ENCODE peak calls at places on chromosome 17, in eight cellular contexts. N, J, T, Y, I, B, L and E are unnamed samples.
A peak's percentile ranks its signal among the peaks of the same experiment; 100 is the strongest.

GRCh38 chr17:49180303-49180702 is 30.1 kb downstream of the GNGT2 start:
- DNase-seq in N (peak; percentile 88), J (peak; percentile 90), T (peak; percentile 67), Y (peak; percentile 48), I (peak; percentile 71), B (no peak), L (peak; percentile 35), E (peak; percentile 66)

GRCh38 chr17:70390059-70390458 is 220.7 kb downstream of the KCNJ2 start:
- DNase-seq in N (no peak), J (no peak), T (no peak), Y (no peak), I (no peak), B (no peak), L (no peak), E (no peak)

GRCh38 chr17:73071387-73071999 is 21.0 kb downstream of the SLC39A11 start:
- DNase-seq in N (no peak), J (no peak), T (no peak), Y (no peak), I (no peak), B (no peak), L (no peak), E (no peak)

GRCh38 chr17:9240659-9241370 is 219.5 kb downstream of the NTN1 start:
- DNase-seq in N (peak; percentile 93), J (peak; percentile 84), T (peak; percentile 92), Y (no peak), I (peak; percentile 78), B (peak; percentile 77), L (peak; percentile 88), E (peak; percentile 62)

GRCh38 chr17:51079049-51079448 is 41.6 kb downstream of the SPAG9 start:
- DNase-seq in N (no peak), J (no peak), T (no peak), Y (no peak), I (no peak), B (no peak), L (no peak), E (no peak)

GRCh38 chr17:50533720-50534148 is 1.2 kb downstream of the EPN3 start:
- DNase-seq in N (no peak), J (peak; percentile 53), T (peak; percentile 84), Y (no peak), I (peak; percentile 84), B (no peak), L (peak; percentile 61), E (no peak)

GRCh38 chr17:54882950-54883349 is 17.7 kb upstream of the TOM1L1 start:
- DNase-seq in N (no peak), J (no peak), T (no peak), Y (no peak), I (no peak), B (no peak), L (no peak), E (no peak)

GRCh38 chr17:45077643-45078042 is 16.5 kb downstream of the NMT1 start:
- DNase-seq in N (peak; percentile 12), J (no peak), T (no peak), Y (no peak), I (no peak), B (no peak), L (no peak), E (no peak)

GRCh38 chr17:61379457-61380216 is 20.0 kb upstream of the TBX2 start:
- DNase-seq in N (peak; percentile 55), J (no peak), T (no peak), Y (no peak), I (no peak), B (no peak), L (no peak), E (no peak)

GRCh38 chr17:48052956-48053757 is 5.0 kb downstream of the NFE2L1 start:
- DNase-seq in N (no peak), J (peak; percentile 14), T (peak; percentile 93), Y (no peak), I (peak; percentile 58), B (peak; percentile 65), L (peak; percentile 84), E (no peak)

GRCh38 chr17:41681776-41682175 is 6.9 kb upstream of the EIF1 start:
- DNase-seq in N (no peak), J (no peak), T (no peak), Y (no peak), I (no peak), B (no peak), L (no peak), E (no peak)

GRCh38 chr17:50297407-50297865 is 23.2 kb downstream of the TMEM92 start:
- DNase-seq in N (peak; percentile 92), J (peak; percentile 77), T (peak; percentile 80), Y (peak; percentile 70), I (peak; percentile 80), B (peak; percentile 80), L (peak; percentile 89), E (peak; percentile 91)

GRCh38 chr17:77426676-77427386 is 286.1 kb downstream of the SEC14L1 start:
- DNase-seq in N (no peak), J (no peak), T (peak; percentile 19), Y (no peak), I (no peak), B (no peak), L (no peak), E (no peak)

GRCh38 chr17:64386412-64387144 is 4.1 kb downstream of the PECAM1 start:
- DNase-seq in N (peak; percentile 47), J (no peak), T (no peak), Y (no peak), I (no peak), B (no peak), L (no peak), E (no peak)

GRCh38 chr17:64385187-64386083 is 5.2 kb downstream of the PECAM1 start:
- DNase-seq in N (peak; percentile 81), J (no peak), T (peak; percentile 49), Y (no peak), I (no peak), B (peak; percentile 34), L (peak; percentile 69), E (no peak)

GRCh38 chr17:64382184-64382583 is 8.5 kb downstream of the PECAM1 start:
- DNase-seq in N (no peak), J (no peak), T (no peak), Y (no peak), I (no peak), B (no peak), L (no peak), E (no peak)

GRCh38 chr17:64387145-64387473 is 3.6 kb downstream of the PECAM1 start:
- DNase-seq in N (peak; percentile 58), J (no peak), T (no peak), Y (no peak), I (no peak), B (no peak), L (no peak), E (no peak)

DNA sequence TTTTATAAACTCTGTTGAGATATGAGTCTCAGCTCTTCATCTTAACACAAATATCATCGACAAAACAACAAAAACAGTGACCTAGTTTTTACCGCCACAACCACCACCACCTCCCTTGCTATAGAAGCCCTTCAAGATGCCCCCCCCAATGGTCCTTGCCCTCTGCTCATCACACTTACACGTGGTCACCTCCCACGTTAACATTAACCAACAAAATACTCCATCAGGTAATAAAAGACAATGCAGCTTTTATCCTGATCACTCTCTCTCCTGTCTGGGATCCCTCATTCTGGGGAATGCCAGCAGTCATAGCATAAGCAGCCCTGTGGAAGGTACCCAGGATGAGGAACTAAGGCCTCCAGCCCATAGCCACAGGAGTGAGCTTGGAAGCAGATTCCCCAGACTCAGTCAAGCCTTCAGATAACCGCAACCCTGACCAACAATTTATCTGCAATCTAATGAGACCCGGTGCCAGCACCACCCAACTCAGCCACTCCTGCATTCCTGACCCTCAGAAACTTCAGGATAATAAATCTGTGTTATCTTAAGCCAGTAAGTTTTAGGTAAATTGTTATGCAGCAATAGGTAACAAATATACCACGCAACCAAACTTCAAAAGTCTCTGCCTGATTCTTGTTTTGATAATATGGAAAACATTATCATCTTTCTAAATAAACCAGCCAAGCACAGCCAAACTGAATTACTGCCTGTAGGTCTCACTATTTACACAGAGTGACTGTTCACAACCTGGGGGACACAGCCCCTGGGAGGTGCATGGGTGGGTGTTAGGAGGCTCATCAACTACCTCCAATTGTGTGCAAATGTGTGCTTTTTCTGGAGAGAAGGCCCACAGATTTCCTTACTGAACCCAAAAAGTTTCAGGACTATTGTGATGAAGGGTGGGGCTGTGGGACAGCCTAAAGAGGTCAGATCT is 6.1 kb downstream of the PECAM1 start:
- DNase-seq in N (peak; percentile 38), J (no peak), T (no peak), Y (no peak), I (no peak), B (no peak), L (no peak), E (no peak)
- H3K27me3 ChIP-seq in N (no peaks in the 10 kb centered on the region), J (no peaks in the 10 kb centered on the region), T (no peaks in the 10 kb centered on the region), Y (no peaks in the 10 kb centered on the region), I (no peaks in the 10 kb centered on the region), B (no peaks in the 10 kb centered on the region), L (no peaks in the 10 kb centered on the region), E (no peaks in the 10 kb centered on the region)

GRCh38 chr17:79691931-79692330 is 38.8 kb upstream of the ENPP7 start:
- DNase-seq in N (no peak), J (no peak), T (no peak), Y (no peak), I (no peak), B (peak; percentile 27), L (no peak), E (no peak)

GRCh38 chr17:79693419-79693818 is 37.3 kb upstream of the ENPP7 start:
- DNase-seq in N (no peak), J (no peak), T (no peak), Y (no peak), I (no peak), B (no peak), L (no peak), E (no peak)

GRCh38 chr17:79686476-79686875 is 44.3 kb upstream of the ENPP7 start:
- DNase-seq in N (no peak), J (no peak), T (no peak), Y (no peak), I (no peak), B (no peak), L (no peak), E (no peak)

GRCh38 chr17:79695293-79696158 is 35.2 kb upstream of the ENPP7 start:
- DNase-seq in N (no peak), J (no peak), T (peak; percentile 42), Y (no peak), I (no peak), B (peak; percentile 29), L (no peak), E (no peak)

GRCh38 chr17:79690988-79691836 is 39.5 kb upstream of the ENPP7 start:
- DNase-seq in N (no peak), J (no peak), T (no peak), Y (no peak), I (no peak), B (no peak), L (no peak), E (no peak)
- H3K27me3 ChIP-seq in N (no peaks in the 10 kb centered on the region), J (no peaks in the 10 kb centered on the region), T (no peaks in the 10 kb centered on the region), Y (peaks cover 12% of the 10 kb centered on the region), I (no peaks in the 10 kb centered on the region), B (peaks cover 7% of the 10 kb centered on the region), L (no peaks in the 10 kb centered on the region), E (no peaks in the 10 kb centered on the region)

GRCh38 chr17:76077582-76078110 is 1.3 kb upstream of the ZACN start:
- DNase-seq in N (no peak), J (peak; percentile 20), T (no peak), Y (no peak), I (peak; percentile 50), B (no peak), L (no peak), E (no peak)
- H3K27me3 ChIP-seq in N (no peaks in the 10 kb centered on the region), J (peaks cover 71% of the 10 kb centered on the region), T (peaks cover 55% of the 10 kb centered on the region), Y (peaks cover 35% of the 10 kb centered on the region), I (peaks cover 7% of the 10 kb centered on the region), B (peaks cover 60% of the 10 kb centered on the region), L (peaks cover 70% of the 10 kb centered on the region), E (peaks cover 80% of the 10 kb centered on the region)

DNA sequence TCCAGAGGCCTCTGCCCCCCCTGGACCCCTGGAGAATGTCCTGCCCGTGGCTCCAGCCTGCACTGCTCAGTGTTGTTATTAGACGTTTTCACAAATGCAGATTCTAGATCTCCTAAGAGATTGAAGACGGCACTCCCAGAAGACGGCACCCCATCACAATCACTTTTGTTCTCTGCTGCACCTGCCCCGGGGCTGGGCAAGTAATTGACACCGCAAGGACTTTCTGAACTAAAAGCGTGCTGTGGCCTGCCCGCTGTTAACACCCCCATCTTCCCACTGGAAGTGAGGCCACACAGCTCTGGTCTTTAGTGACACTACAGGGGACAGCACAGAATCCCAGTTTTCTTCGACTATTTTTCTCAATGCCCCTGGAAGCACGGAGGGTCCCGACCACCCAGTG is 256.9 kb downstream of the ENGASE start:
- DNase-seq in N (no peak), J (no peak), T (no peak), Y (no peak), I (no peak), B (no peak), L (no peak), E (no peak)
- H3K27me3 ChIP-seq in N (no peaks in the 10 kb centered on the region), J (no peaks in the 10 kb centered on the region), T (no peaks in the 10 kb centered on the region), Y (peaks cover 29% of the 10 kb centered on the region), I (no peaks in the 10 kb centered on the region), B (peaks cover 92% of the 10 kb centered on the region), L (peaks cover 25% of the 10 kb centered on the region), E (peaks cover 4% of the 10 kb centered on the region)